ENCODE peak calls at places on chromosomes 12 and 14, in four cellular contexts. D, B, E and A are unnamed samples.

GRCh38 chr12:53065470-53065869 is 13.7 kb downstream of the SPRYD3 start:
- DNase-seq in D (no peak), B (no peak), E (no peak), A (no peak)

GRCh38 chr12:93125126-93125525 is 196.0 kb upstream of the EEA1 start:
- DNase-seq in D (no peak), B (no peak), E (no peak), A (no peak)

GRCh38 chr12:6182279-6182898 is 17.8 kb upstream of the CD9 start:
- DNase-seq in D (no peak), B (peak), E (no peak), A (no peak)

GRCh38 chr12:94621662-94622359 is 28.5 kb downstream of the TMCC3 start:
- DNase-seq in D (no peak), B (no peak), E (no peak), A (no peak)

GRCh38 chr14:41960316-41960715 is 353.6 kb downstream of the LRFN5 start:
- DNase-seq in D (no peak), B (no peak), E (no peak), A (no peak)

GRCh38 chr14:23137221-23138172 is 18.4 kb upstream of the CEBPE start:
- DNase-seq in D (no peak), B (no peak), E (no peak), A (no peak)

GRCh38 chr14:57530571-57530970 is 36.9 kb upstream of the CCDC198 start:
- DNase-seq in D (no peak), B (no peak), E (no peak), A (no peak)

GRCh38 chr12:71438670-71439361 is 782 bp upstream of the LGR5 start:
- DNase-seq in D (peak), B (no peak), E (no peak), A (no peak)

GRCh38 chr12:4379410-4379809 is at the start of gene FGF23:
- DNase-seq in D (peak), B (no peak), E (peak), A (peak)

GRCh38 chr14:70856851-70857498 is 47.7 kb upstream of the MAP3K9 start:
- DNase-seq in D (no peak), B (no peak), E (no peak), A (no peak)

GRCh38 chr14:94548999-94549985 is 11.9 kb upstream of the SERPINA4 start:
- DNase-seq in D (peak), B (peak), E (peak), A (peak)

GRCh38 chr14:105601360-105602242 is 75.2 kb downstream of the TMEM121 start:
- DNase-seq in D (no peak), B (no peak), E (no peak), A (no peak)

GRCh38 chr12:46938071-46938678 is 112.4 kb upstream of the SLC38A4 start:
- DNase-seq in D (no peak), B (no peak), E (no peak), A (no peak)

GRCh38 chr14:38866461-38866860 is 236.6 kb downstream of the SEC23A start:
- DNase-seq in D (no peak), B (no peak), E (no peak), A (no peak)

GRCh38 chr14:49586673-49587460 is 687 bp upstream of the RPS29 start:
- DNase-seq in D (peak), B (no peak), E (no peak), A (no peak)

GRCh38 chr12:31922341-31923062 is 36.7 kb upstream of the RESF1 start:
- DNase-seq in D (no peak), B (no peak), E (no peak), A (no peak)

GRCh38 chr12:32261638-32262037 is 137.7 kb upstream of the FGD4 start:
- DNase-seq in D (no peak), B (no peak), E (no peak), A (no peak)

GRCh38 chr12:81517296-81517695 is 241.9 kb downstream of the PPFIA2 start:
- DNase-seq in D (no peak), B (no peak), E (no peak), A (no peak)

GRCh38 chr12:131114942-131115584 is 161.4 kb downstream of the ADGRD1 start:
- DNase-seq in D (no peak), B (no peak), E (no peak), A (no peak)

GRCh38 chr12:32253154-32253795 is 146.1 kb upstream of the FGD4 start:
- DNase-seq in D (no peak), B (no peak), E (no peak), A (no peak)

GRCh38 chr12:16150290-16150689 is 127.2 kb downstream of the SLC15A5 start:
- DNase-seq in D (no peak), B (no peak), E (no peak), A (no peak)

GRCh38 chr12:92927055-92927435 is 2.0 kb downstream of the EEA1 start:
- DNase-seq in D (no peak), B (peak), E (no peak), A (no peak)

GRCh38 chr14:74620497-74620921 is 8.5 kb upstream of the LTBP2 start:
- DNase-seq in D (no peak), B (no peak), E (no peak), A (no peak)

GRCh38 chr12:48815281-48816110 is 2.8 kb upstream of the CACNB3 start:
- DNase-seq in D (peak), B (peak), E (peak), A (peak)

GRCh38 chr14:71181215-71182003 is 274.1 kb downstream of the PCNX1 start:
- DNase-seq in D (no peak), B (no peak), E (no peak), A (no peak)

GRCh38 chr14:76929927-76930326 is 98.6 kb downstream of the IRF2BPL start:
- DNase-seq in D (peak), B (no peak), E (no peak), A (no peak)

GRCh38 chr14:54796961-54797360 is 105.7 kb downstream of the GCH1 start:
- DNase-seq in D (no peak), B (no peak), E (no peak), A (no peak)

GRCh38 chr14:34554540-34555250 is 15.2 kb upstream of the EAPP start:
- DNase-seq in D (peak), B (no peak), E (no peak), A (no peak)

GRCh38 chr12:108078428-108078827 is 50.7 kb upstream of the WSCD2 start:
- DNase-seq in D (no peak), B (no peak), E (no peak), A (no peak)

GRCh38 chr14:72419226-72419625 is 474.7 kb downstream of the DPF3 start:
- DNase-seq in D (no peak), B (no peak), E (no peak), A (no peak)

GRCh38 chr14:88384653-88385205 is 728 bp upstream of the SPATA7 start:
- DNase-seq in D (no peak), B (no peak), E (no peak), A (no peak)